ENCODE peak calls at places on chromosomes 6 and 20, in nine cellular contexts. G is neural progenitor cell, L is GM23248, W is OCI-LY7, F is PC-3, A is GM23338, V is HCT116, K is MM.1S, M is SK-N-SH. J is an unnamed sample. For H3K79me2, the result is how much of the 10 kb centered on the place peaks cover.

GRCh38 chr6:106783631-106784566 is 154.5 kb downstream of the QRSL1 start:
- DNase-seq in F (peak), G (no peak), L (peak), M (no peak), W (no peak), V (no peak), K (no peak), A (no peak), J (no peak)

GRCh38 chr6:81614292-81614691 is 138.2 kb downstream of the TENT5A start:
- DNase-seq in L (peak), G (peak), V (no peak), F (peak), A (peak), W (no peak), K (no peak), M (no peak), J (peak)

GRCh38 chr20:31837896-31838397 is 7.5 kb downstream of the FOXS1 start:
- DNase-seq in F (no peak), V (no peak), G (no peak), W (no peak), L (peak), M (no peak), K (no peak), A (no peak), J (no peak)

GRCh38 chr6:44967481-44967880 is 360.6 kb upstream of the RUNX2 start:
- DNase-seq in A (no peak), M (no peak), F (no peak), G (no peak), L (peak), V (no peak), W (no peak), K (no peak), J (no peak)

GRCh38 chr6:35385457-35386202 is 43.3 kb downstream of the PPARD start:
- DNase-seq in G (no peak), V (no peak), K (no peak), W (no peak), F (no peak), M (no peak), L (peak), A (no peak), J (peak)

GRCh38 chr6:136341967-136342366 is 52.3 kb upstream of the BCLAF1 start:
- DNase-seq in K (no peak), L (no peak), M (no peak), V (no peak), A (no peak), G (no peak), W (peak), F (no peak), J (no peak)

GRCh38 chr6:28693751-28694443 is 168.2 kb downstream of the GPX5 start:
- DNase-seq in F (no peak), A (peak), L (peak), V (no peak), G (peak), M (no peak), K (no peak), W (no peak), J (no peak)

GRCh38 chr6:31718294-31718693 is 3.1 kb downstream of the LY6G6D start:
- DNase-seq in F (peak), K (no peak), V (peak), A (peak), M (no peak), G (no peak), L (no peak), W (no peak), J (no peak)

GRCh38 chr20:59577809-59578601 is 26.3 kb upstream of the PHACTR3 start:
- DNase-seq in F (no peak), A (no peak), G (no peak), M (no peak), K (no peak), L (no peak), V (no peak), W (no peak), J (no peak)

GRCh38 chr6:53888931-53889330 is 94.1 kb downstream of the LRRC1 start:
- DNase-seq in W (no peak), V (no peak), L (peak), G (no peak), M (no peak), A (no peak), F (peak), K (no peak), J (no peak)

GRCh38 chr6:156379392-156379910 is 397.7 kb upstream of the ARID1B start:
- DNase-seq in M (no peak), A (no peak), K (no peak), F (no peak), V (no peak), L (no peak), W (no peak), G (no peak), J (no peak)
- H3K27ac ChIP-seq in M (peak), A (no peak), K (no peak), F (no peak), V (no peak), L (no peak), W (no peak), G (no peak), J (peak)

GRCh38 chr20:47438464-47439381 is 63.0 kb upstream of the NCOA3 start:
- DNase-seq in V (peak), M (no peak), G (no peak), K (no peak), W (peak), A (peak), L (no peak), F (peak), J (peak)
- TF ChIP-seq EZH2phosphoT487 in V (no peak), M (no peak), G (no peak), K (no peak), W (no peak), A (no peak), L (no peak), F (no peak), J (no peak)

GRCh38 chr20:5590899-5591298 is 159.3 kb upstream of the SHLD1 start:
- DNase-seq in M (no peak), F (no peak), V (no peak), G (no peak), A (no peak), W (no peak), L (no peak), K (peak), J (no peak)

GRCh38 chr20:5592823-5593761 is 157.1 kb upstream of the SHLD1 start:
- DNase-seq in L (no peak), F (no peak), K (peak), V (no peak), W (no peak), M (no peak), G (no peak), A (no peak), J (no peak)

GRCh38 chr20:5596401-5597193 is 153.6 kb upstream of the SHLD1 start:
- DNase-seq in A (no peak), L (no peak), F (no peak), G (no peak), V (no peak), M (no peak), W (no peak), K (peak), J (no peak)

GRCh38 chr20:5595744-5596143 is 154.5 kb upstream of the SHLD1 start:
- DNase-seq in K (no peak), G (no peak), A (no peak), V (no peak), W (no peak), M (no peak), F (no peak), L (no peak), J (no peak)

DNA sequence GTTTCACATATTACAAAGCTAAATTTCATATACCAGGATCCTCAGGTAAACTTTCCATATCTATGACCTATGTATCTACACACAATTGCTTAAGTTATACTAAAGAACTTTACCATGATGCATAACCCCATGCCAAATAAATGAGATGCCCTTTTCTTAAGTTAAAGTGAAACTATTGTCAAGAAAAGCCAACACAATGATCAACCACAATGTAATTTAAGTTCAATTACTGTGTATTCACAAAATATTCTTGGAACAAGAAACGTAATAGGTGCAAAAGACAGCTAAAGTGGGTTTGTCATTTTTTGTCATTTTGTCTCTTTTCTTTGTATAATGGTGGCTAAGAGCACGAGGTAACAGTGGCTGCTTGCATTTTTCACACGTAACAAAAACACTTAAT is 158.0 kb upstream of the SHLD1 start:
- DNase-seq in V (no peak), M (no peak), W (no peak), G (no peak), A (no peak), L (no peak), F (no peak), K (no peak), J (no peak)
- H3K79me2 ChIP-seq in V (under half), M (under half), W (half or more), G (under half), A (under half), L (half or more), F (under half), K (half or more), J (under half)

GRCh38 chr20:53599039-53599362 is 5.4 kb upstream of the ZNF217 start:
- DNase-seq in M (no peak), K (no peak), F (no peak), G (no peak), W (no peak), A (no peak), V (no peak), L (no peak), J (no peak)

GRCh38 chr20:53597521-53598120 is 4.0 kb upstream of the ZNF217 start:
- DNase-seq in G (no peak), L (no peak), V (no peak), K (no peak), A (no peak), M (no peak), W (no peak), F (peak), J (peak)

GRCh38 chr20:53599378-53599777 is 5.7 kb upstream of the ZNF217 start:
- DNase-seq in L (no peak), W (no peak), A (no peak), G (no peak), F (peak), M (no peak), V (no peak), K (no peak), J (no peak)

GRCh38 chr20:53597085-53597482 is 3.4 kb upstream of the ZNF217 start:
- DNase-seq in G (no peak), V (no peak), L (no peak), F (peak), K (no peak), A (no peak), W (no peak), M (no peak), J (peak)

DNA sequence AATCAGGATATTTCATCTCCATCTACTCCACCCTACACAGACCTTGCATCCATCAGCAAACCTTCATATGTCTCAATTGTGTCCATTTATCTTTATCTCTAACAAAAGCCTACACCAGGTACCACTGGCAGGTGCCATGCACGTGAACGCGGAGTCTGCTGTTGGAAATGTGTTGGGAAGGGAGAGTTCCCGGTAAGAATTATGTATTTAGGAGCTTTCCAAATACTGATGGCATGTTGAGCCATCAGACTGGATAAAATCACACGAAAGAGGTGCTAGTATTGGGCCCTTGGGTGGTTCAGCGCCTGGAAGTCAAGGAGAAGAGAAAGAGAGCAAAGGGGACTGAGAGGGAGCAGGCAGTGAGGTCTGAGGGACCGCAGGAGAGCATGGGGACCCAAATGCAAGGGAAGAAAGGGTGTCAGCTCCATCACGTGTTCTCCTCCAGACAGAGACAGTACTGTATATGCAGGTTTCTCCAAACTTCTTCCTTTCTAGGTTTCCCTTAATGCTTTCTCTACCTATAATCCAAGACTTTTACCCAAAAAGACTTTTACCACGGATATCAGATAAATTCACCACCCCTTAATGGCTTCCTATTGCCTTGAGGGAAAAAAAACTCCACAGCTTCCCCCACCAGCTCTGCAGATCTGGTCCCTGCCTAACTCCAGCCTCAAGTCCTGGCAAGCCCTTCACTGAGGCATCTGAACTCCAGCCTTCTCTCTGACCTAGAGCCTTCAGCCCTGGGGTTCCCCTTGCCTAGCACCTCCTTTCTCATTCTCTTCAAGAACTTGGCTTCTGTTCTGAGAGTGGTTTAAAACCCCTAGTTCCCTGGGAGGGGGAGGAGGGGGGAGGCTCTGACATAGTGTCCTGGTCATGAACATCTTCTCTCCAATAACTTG is 4.8 kb upstream of the ZNF217 start:
- DNase-seq in F (no peak), A (no peak), M (no peak), L (no peak), V (no peak), W (no peak), K (peak), G (no peak), J (no peak)
- H3K27ac ChIP-seq in F (no peak), A (no peak), M (no peak), L (no peak), V (no peak), W (no peak), K (peak), G (no peak), J (no peak)

DNA sequence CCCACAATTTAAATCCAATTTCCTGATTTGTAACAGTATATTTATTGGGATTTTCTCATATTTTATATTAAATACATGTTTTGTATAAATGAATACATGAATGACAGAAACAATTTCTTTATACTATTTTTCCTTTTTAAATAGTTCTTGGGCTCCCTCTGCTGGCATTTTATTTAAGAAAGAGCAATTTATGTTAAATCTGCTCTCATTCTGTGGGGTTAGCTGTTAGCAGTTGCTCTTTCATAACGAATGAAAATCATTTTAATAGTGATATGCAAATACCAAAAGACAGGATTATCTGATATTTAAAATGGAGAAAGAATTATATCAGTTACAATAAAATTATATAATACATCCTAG is 118.3 kb downstream of the RALGAPA2 start:
- DNase-seq in W (peak), L (peak), V (no peak), G (peak), K (peak), F (peak), M (peak), A (peak), J (peak)
- TF ChIP-seq EZH2phosphoT487 in W (no peak), L (no peak), V (no peak), G (no peak), K (no peak), F (no peak), M (no peak), A (no peak), J (no peak)

GRCh38 chr20:49545572-49545971 is 22.4 kb downstream of the PTGIS start:
- DNase-seq in F (peak), G (no peak), V (no peak), A (peak), M (no peak), K (no peak), W (peak), L (peak), J (no peak)
- H3K79me2 ChIP-seq in F (under half), G (under half), V (under half), A (under half), M (under half), K (under half), W (under half), L (under half), J (under half)

GRCh38 chr6:32836873-32837272 is 1.7 kb downstream of the TAP2 start:
- DNase-seq in V (no peak), L (no peak), M (no peak), G (no peak), F (no peak), K (no peak), W (no peak), A (no peak), J (no peak)

GRCh38 chr6:32838114-32838958 is at the start of gene TAP2:
- DNase-seq in V (peak), G (peak), L (peak), K (peak), M (peak), A (peak), F (peak), W (peak), J (peak)

GRCh38 chr6:32835167-32835893 is 3.2 kb downstream of the TAP2 start:
- DNase-seq in A (no peak), K (no peak), L (no peak), G (no peak), F (no peak), M (no peak), V (no peak), W (no peak), J (no peak)

GRCh38 chr6:32839356-32839755 is 817 bp upstream of the TAP2 start:
- DNase-seq in W (no peak), K (no peak), A (no peak), G (no peak), L (no peak), V (no peak), M (no peak), F (no peak), J (no peak)

DNA sequence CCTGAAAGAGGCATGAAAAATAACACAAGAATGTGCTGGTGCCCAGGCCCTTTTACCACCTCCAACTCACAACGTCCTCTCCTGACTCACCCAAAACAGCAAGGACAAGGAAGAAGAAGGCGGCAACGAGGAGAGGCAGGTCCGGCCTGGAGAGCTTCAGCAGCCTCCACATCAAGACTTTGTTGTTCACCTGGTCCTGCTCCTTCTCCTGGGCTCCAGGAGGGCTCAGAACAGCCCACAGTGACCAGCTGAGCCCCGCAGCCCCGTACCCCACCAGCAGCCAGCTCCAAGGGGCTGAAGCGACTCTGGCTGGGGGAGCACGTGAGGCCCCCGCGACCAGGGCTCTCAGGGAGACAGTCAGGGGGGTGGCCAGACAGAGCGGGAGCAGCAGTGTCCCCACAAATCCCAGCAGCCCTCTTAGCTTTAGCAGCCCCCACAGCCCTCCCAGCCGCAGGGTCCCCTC is 857 bp downstream of the TAP2 start:
- DNase-seq in M (no peak), G (no peak), A (no peak), V (no peak), F (peak), W (no peak), K (no peak), L (peak), J (no peak)
- H3K27ac ChIP-seq in M (peak), G (no peak), A (no peak), V (peak), F (peak), W (peak), K (peak), L (peak), J (peak)

GRCh38 chr6:22248513-22249308 is 48.1 kb downstream of the PRL start:
- DNase-seq in K (no peak), G (no peak), W (no peak), L (peak), V (no peak), A (no peak), M (no peak), F (peak), J (peak)
- TF ChIP-seq EZH2phosphoT487 in K (no peak), G (no peak), W (no peak), L (no peak), V (no peak), A (no peak), M (no peak), F (no peak), J (no peak)

GRCh38 chr6:158039178-158039557 is 57.5 kb downstream of the SYNJ2 start:
- DNase-seq in W (no peak), L (no peak), A (no peak), G (peak), V (no peak), K (no peak), M (no peak), F (no peak), J (peak)

GRCh38 chr6:158038291-158039177 is 56.9 kb downstream of the SYNJ2 start:
- DNase-seq in K (no peak), G (no peak), W (no peak), V (no peak), L (no peak), A (no peak), M (no peak), F (no peak), J (peak)

GRCh38 chr6:158036261-158036660 is 54.6 kb downstream of the SYNJ2 start:
- DNase-seq in W (no peak), F (no peak), G (no peak), A (no peak), V (no peak), M (no peak), L (no peak), K (no peak), J (no peak)

GRCh38 chr6:158037021-158037420 is 55.4 kb downstream of the SYNJ2 start:
- DNase-seq in W (no peak), M (no peak), K (no peak), V (no peak), A (no peak), G (no peak), F (no peak), L (no peak), J (no peak)

DNA sequence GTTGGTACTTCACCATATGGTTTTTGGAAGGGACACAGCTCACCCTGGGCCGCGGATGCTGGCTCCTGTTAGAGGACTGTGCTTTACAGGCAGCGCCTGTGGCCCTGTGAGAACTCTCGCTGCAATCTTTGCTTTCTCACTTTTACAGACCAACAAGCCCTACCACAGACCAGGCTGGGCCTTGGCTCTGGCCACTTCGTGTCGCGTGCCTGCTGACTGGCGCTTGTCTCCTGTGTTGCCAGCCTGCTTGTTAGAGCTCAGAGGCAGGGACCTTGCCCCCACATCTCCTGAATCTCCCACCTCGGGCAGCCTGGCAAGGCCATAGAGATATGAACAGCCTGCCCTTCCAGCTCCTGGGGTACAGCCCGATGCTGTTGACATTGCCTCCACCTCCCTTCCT is 56.1 kb downstream of the SYNJ2 start:
- DNase-seq in L (no peak), M (no peak), G (no peak), K (no peak), V (no peak), A (no peak), W (no peak), F (no peak), J (peak)
- H3K79me2 ChIP-seq in L (half or more), M (half or more), G (under half), K (under half), V (under half), A (under half), W (under half), F (under half), J (under half)

GRCh38 chr20:62709537-62709905 is 885 bp downstream of the NTSR1 start:
- DNase-seq in L (no peak), V (no peak), M (no peak), A (no peak), K (no peak), W (no peak), G (no peak), F (no peak), J (no peak)
- H3K27ac ChIP-seq in L (no peak), V (peak), M (no peak), A (no peak), K (no peak), W (no peak), G (no peak), F (no peak), J (no peak)